ENCODE peak calls at places on chromosomes 1 and 21, in seven cellular contexts. A, E, H, V, B, S and X are unnamed samples.

GRCh38 chr1:79161077-79161476 is 154.5 kb upstream of the ADGRL4 start:
- DNase-seq in A (peak), E (no peak), H (no peak), V (peak), B (peak), S (no peak), X (no peak)

GRCh38 chr1:237124856-237125462 is 83.0 kb downstream of the RYR2 start:
- DNase-seq in A (no peak), E (no peak), H (no peak), V (peak), B (no peak), S (peak), X (no peak)

GRCh38 chr1:227961651-227962050 is 13.9 kb upstream of the WNT9A start:
- DNase-seq in A (no peak), E (no peak), H (no peak), V (no peak), B (no peak), S (no peak), X (no peak)

GRCh38 chr1:17239420-17239819 is 9.5 kb upstream of the PADI3 start:
- DNase-seq in A (peak), E (no peak), H (no peak), V (peak), B (peak), S (peak), X (no peak)

GRCh38 chr1:182259229-182259872 is 132.2 kb downstream of the GLUL start:
- DNase-seq in A (no peak), E (peak), H (no peak), V (peak), B (peak), S (peak), X (peak)

GRCh38 chr1:1559066-1559465 is 15.6 kb downstream of the SSU72 start:
- DNase-seq in A (no peak), E (no peak), H (no peak), V (no peak), B (no peak), S (no peak), X (no peak)

GRCh38 chr1:241531195-241532172 is 694 bp upstream of the KMO start:
- DNase-seq in A (peak), E (no peak), H (no peak), V (peak), B (peak), S (peak), X (no peak)

GRCh38 chr1:52814465-52814864 is 28.1 kb upstream of the ZYG11A start:
- DNase-seq in A (no peak), E (no peak), H (no peak), V (peak), B (no peak), S (no peak), X (no peak)

GRCh38 chr1:43800801-43801200 is 93.5 kb downstream of the ST3GAL3 start:
- DNase-seq in A (no peak), E (no peak), H (no peak), V (no peak), B (no peak), S (no peak), X (no peak)

GRCh38 chr1:155938220-155938627 is 3.2 kb upstream of the RXFP4 start:
- DNase-seq in A (peak), E (no peak), H (no peak), V (peak), B (no peak), S (peak), X (no peak)

GRCh38 chr1:70874826-70875225 is 172.8 kb downstream of the PTGER3 start:
- DNase-seq in A (no peak), E (no peak), H (no peak), V (peak), B (no peak), S (no peak), X (no peak)

GRCh38 chr1:89657886-89658285 is 25.0 kb downstream of the LRRC8C start:
- DNase-seq in A (no peak), E (no peak), H (no peak), V (no peak), B (no peak), S (peak), X (no peak)

GRCh38 chr21:14383596-14384210 is 757 bp upstream of the HSPA13 start:
- DNase-seq in A (peak), E (no peak), H (no peak), V (no peak), B (no peak), S (peak), X (no peak)

GRCh38 chr1:10691740-10692125 is 104.7 kb downstream of the CASZ1 start:
- DNase-seq in A (no peak), E (no peak), H (no peak), V (peak), B (no peak), S (no peak), X (no peak)

GRCh38 chr1:84939151-84939550 is 46.1 kb upstream of the LPAR3 start:
- DNase-seq in A (peak), E (no peak), H (no peak), V (peak), B (no peak), S (no peak), X (no peak)

GRCh38 chr1:206447792-206448191 is 22.5 kb upstream of the IKBKE start:
- DNase-seq in A (no peak), E (no peak), H (no peak), V (no peak), B (no peak), S (no peak), X (no peak)

GRCh38 chr1:246160398-246160797 is 346.7 kb downstream of the SMYD3 start:
- DNase-seq in A (no peak), E (no peak), H (no peak), V (no peak), B (no peak), S (no peak), X (no peak)

GRCh38 chr1:3727042-3727824 is 25.0 kb upstream of the CCDC27 start:
- DNase-seq in A (no peak), E (no peak), H (no peak), V (peak), B (no peak), S (no peak), X (no peak)

GRCh38 chr1:169005776-169006175 is 100.7 kb upstream of the ATP1B1 start:
- DNase-seq in A (no peak), E (no peak), H (no peak), V (no peak), B (no peak), S (no peak), X (no peak)

GRCh38 chr1:84037758-84038611 is 39.1 kb upstream of the TTLL7 start:
- DNase-seq in A (no peak), E (no peak), H (no peak), V (no peak), B (no peak), S (no peak), X (no peak)

GRCh38 chr1:208119225-208119606 is 125.0 kb downstream of the PLXNA2 start:
- DNase-seq in A (no peak), E (no peak), H (no peak), V (no peak), B (no peak), S (no peak), X (no peak)

GRCh38 chr1:171610385-171610784 is 11.7 kb upstream of the MYOCOS start:
- DNase-seq in A (no peak), E (no peak), H (no peak), V (no peak), B (no peak), S (no peak), X (no peak)

GRCh38 chr21:46344219-46344915 is 20.4 kb downstream of the PCNT start:
- DNase-seq in A (no peak), E (no peak), H (peak), V (no peak), B (no peak), S (no peak), X (no peak)

GRCh38 chr1:18646776-18647410 is 16.2 kb downstream of the PAX7 start:
- DNase-seq in A (no peak), E (no peak), H (no peak), V (no peak), B (no peak), S (no peak), X (no peak)

GRCh38 chr1:109083923-109084322 is 6.6 kb upstream of the TMEM167B start:
- DNase-seq in A (no peak), E (no peak), H (no peak), V (no peak), B (no peak), S (no peak), X (no peak)

GRCh38 chr1:85936470-85936869 is 220.1 kb downstream of the COL24A1 start:
- DNase-seq in A (no peak), E (no peak), H (no peak), V (no peak), B (no peak), S (no peak), X (no peak)

GRCh38 chr1:164261691-164262240 is 297.2 kb upstream of the PBX1 start:
- DNase-seq in A (no peak), E (no peak), H (no peak), V (no peak), B (no peak), S (no peak), X (no peak)

GRCh38 chr1:154765970-154766369 is 104.1 kb downstream of the KCNN3 start:
- DNase-seq in A (no peak), E (no peak), H (no peak), V (peak), B (no peak), S (peak), X (no peak)